ENCODE peak calls at places on chromosomes 2 and 18, in nine cellular contexts. D is H4, H is globus pallidus, R is putamen, L is tibial nerve, I is mucosa of gallbladder, V is A549, K is A172, E is NCI-H1092 treated with DMSO at 0.1 percent for 48 hours. B is an unnamed sample.

GRCh38 chr18:36035253-36035652 is 32.1 kb downstream of the RPRD1A start:
- DNase-seq in L (no peak), R (no peak), D (no peak), H (no peak), K (peak), E (peak), V (no peak), I (no peak), B (no peak)

GRCh38 chr2:121284424-121285076 is 452 bp downstream of the TFCP2L1 start:
- DNase-seq in R (no peak), I (no peak), L (no peak), D (no peak), H (no peak), E (no peak), V (peak), K (no peak), B (peak)

GRCh38 chr18:79902640-79903039 is 48.8 kb downstream of the SLC66A2 start:
- DNase-seq in L (no peak), H (no peak), K (no peak), V (no peak), I (peak), R (no peak), E (no peak), D (no peak), B (peak)

GRCh38 chr18:13120967-13121586 is 97.5 kb upstream of the LDLRAD4 start:
- DNase-seq in R (peak), V (no peak), K (no peak), L (no peak), H (peak), E (no peak), I (no peak), D (no peak), B (no peak)

GRCh38 chr2:68726608-68727367 is 7.8 kb upstream of the ARHGAP25 start:
- DNase-seq in D (peak), R (no peak), K (no peak), E (no peak), L (no peak), V (no peak), H (no peak), I (peak), B (no peak)

GRCh38 chr2:157178865-157179264 is 78.6 kb upstream of the GALNT5 start:
- DNase-seq in D (no peak), K (no peak), H (no peak), L (no peak), I (no peak), R (no peak), V (no peak), E (no peak), B (no peak)

GRCh38 chr18:68121826-68122225 is 593.1 kb downstream of the TMX3 start:
- DNase-seq in E (no peak), D (no peak), V (no peak), I (no peak), R (no peak), L (no peak), H (no peak), K (no peak), B (no peak)

GRCh38 chr2:160269803-160270570 is 69.9 kb upstream of the ITGB6 start:
- DNase-seq in V (peak), L (peak), H (peak), K (peak), E (peak), R (peak), D (peak), I (peak), B (peak)

GRCh38 chr2:164523026-164523425 is 98.3 kb downstream of the GRB14 start:
- DNase-seq in I (no peak), L (no peak), K (no peak), H (no peak), V (no peak), R (no peak), E (no peak), D (no peak), B (no peak)

GRCh38 chr2:199136681-199137080 is 321.1 kb downstream of the SATB2 start:
- DNase-seq in E (no peak), H (no peak), D (peak), I (no peak), V (no peak), R (peak), L (no peak), K (peak), B (peak)

GRCh38 chr2:170713280-170714155 is 1.6 kb upstream of the SP5 start:
- DNase-seq in E (no peak), V (no peak), D (no peak), H (no peak), R (no peak), L (no peak), I (no peak), K (no peak), B (peak)

GRCh38 chr2:65608391-65608790 is 176.0 kb upstream of the SPRED2 start:
- DNase-seq in V (no peak), I (no peak), D (no peak), L (no peak), H (no peak), R (no peak), K (no peak), E (no peak), B (no peak)

GRCh38 chr2:180322781-180323180 is 315.7 kb upstream of the CWC22 start:
- DNase-seq in I (no peak), D (no peak), R (no peak), E (no peak), H (no peak), K (peak), V (no peak), L (no peak), B (no peak)

GRCh38 chr2:203678971-203679370 is 27.5 kb upstream of the CD28 start:
- DNase-seq in K (no peak), H (no peak), R (no peak), I (no peak), L (no peak), D (no peak), V (no peak), E (no peak), B (no peak)

GRCh38 chr2:187991389-187991788 is 300.3 kb upstream of the GULP1 start:
- DNase-seq in H (no peak), I (no peak), R (no peak), V (no peak), L (no peak), K (no peak), D (no peak), E (no peak), B (no peak)

GRCh38 chr18:50509012-50509411 is 50.9 kb upstream of the MAPK4 start:
- DNase-seq in K (no peak), L (no peak), V (no peak), D (no peak), R (peak), E (no peak), H (peak), I (no peak), B (no peak)

GRCh38 chr18:48800479-48800876 is 150.3 kb downstream of the SMAD7 start:
- DNase-seq in V (no peak), I (no peak), L (no peak), K (no peak), R (no peak), E (no peak), D (no peak), H (no peak), B (peak)

GRCh38 chr2:54503192-54503591 is 47.1 kb downstream of the SPTBN1 start:
- DNase-seq in E (peak), I (no peak), V (peak), D (peak), K (peak), H (peak), L (no peak), R (no peak), B (no peak)

GRCh38 chr2:27498975-27499374 is 2.3 kb downstream of the GCKR start:
- DNase-seq in D (no peak), K (no peak), E (no peak), V (no peak), I (no peak), R (no peak), L (no peak), H (no peak), B (no peak)

GRCh38 chr2:240917684-240918257 is 11.6 kb downstream of the CROCC2 start:
- DNase-seq in K (no peak), E (no peak), R (no peak), V (no peak), H (no peak), D (no peak), I (no peak), L (peak), B (peak)

GRCh38 chr18:57771626-57772025 is 31.5 kb downstream of the ATP8B1 start:
- DNase-seq in E (no peak), R (no peak), V (no peak), H (no peak), I (no peak), L (no peak), K (no peak), D (no peak), B (no peak)